ENCODE peak calls at places on chromosomes 13 and 19, in eight cellular contexts. B is PC-9, V is left ventricle myocardium inferior, I is neuronal stem cell, P is adipocyte, N is Caco-2, S is tibial artery, R is IMR-90. E is an unnamed sample.

GRCh38 chr13:44930907-44931676 is 58.2 kb downstream of the NUFIP1 start:
- DNase-seq in B (peak; percentile 77), V (no peak), I (no peak), P (peak; percentile 30), N (no peak), S (no peak), R (no peak), E (no peak)

GRCh38 chr13:99740261-99740979 is 231.1 kb downstream of the ZIC5 start:
- DNase-seq in B (no peak), V (no peak), I (no peak), P (no peak), N (no peak), S (no peak), R (no peak), E (peak; percentile 3)

GRCh38 chr19:11480927-11481776 is at the start of gene ELAVL3:
- DNase-seq in B (no peak), V (no peak), I (no peak), P (no peak), N (no peak), S (no peak), R (no peak), E (no peak)

GRCh38 chr13:79796116-79796515 is 315.2 kb downstream of the NDFIP2 start:
- DNase-seq in B (no peak), V (no peak), I (no peak), P (no peak), N (no peak), S (no peak), R (no peak), E (no peak)

GRCh38 chr13:33787051-33787591 is 30.8 kb upstream of the RFC3 start:
- DNase-seq in B (no peak), V (no peak), I (no peak), P (peak; percentile 70), N (no peak), S (no peak), R (no peak), E (peak; percentile 50)

GRCh38 chr19:51325161-51325979 is 13.9 kb downstream of the IGLON5 start:
- DNase-seq in B (no peak), V (no peak), I (no peak), P (no peak), N (no peak), S (no peak), R (no peak), E (no peak)

GRCh38 chr19:41888926-41889325 is 5.9 kb downstream of the ARHGEF1 start:
- DNase-seq in B (no peak), V (no peak), I (no peak), P (no peak), N (no peak), S (no peak), R (no peak), E (no peak)

GRCh38 chr13:109708014-109708617 is 78.3 kb downstream of the IRS2 start:
- DNase-seq in B (no peak), V (no peak), I (no peak), P (no peak), N (no peak), S (no peak), R (no peak), E (no peak)

GRCh38 chr19:11860721-11861120 is 12.2 kb downstream of the ZNF439 start:
- DNase-seq in B (no peak), V (no peak), I (no peak), P (no peak), N (no peak), S (no peak), R (no peak), E (no peak)

GRCh38 chr13:78657699-78658629 is 991 bp downstream of the OBI1 start:
- DNase-seq in B (peak; percentile 84), V (no peak), I (peak; percentile 42), P (peak; percentile 55), N (peak; percentile 59), S (no peak), R (peak; percentile 8), E (no peak)

DNA sequence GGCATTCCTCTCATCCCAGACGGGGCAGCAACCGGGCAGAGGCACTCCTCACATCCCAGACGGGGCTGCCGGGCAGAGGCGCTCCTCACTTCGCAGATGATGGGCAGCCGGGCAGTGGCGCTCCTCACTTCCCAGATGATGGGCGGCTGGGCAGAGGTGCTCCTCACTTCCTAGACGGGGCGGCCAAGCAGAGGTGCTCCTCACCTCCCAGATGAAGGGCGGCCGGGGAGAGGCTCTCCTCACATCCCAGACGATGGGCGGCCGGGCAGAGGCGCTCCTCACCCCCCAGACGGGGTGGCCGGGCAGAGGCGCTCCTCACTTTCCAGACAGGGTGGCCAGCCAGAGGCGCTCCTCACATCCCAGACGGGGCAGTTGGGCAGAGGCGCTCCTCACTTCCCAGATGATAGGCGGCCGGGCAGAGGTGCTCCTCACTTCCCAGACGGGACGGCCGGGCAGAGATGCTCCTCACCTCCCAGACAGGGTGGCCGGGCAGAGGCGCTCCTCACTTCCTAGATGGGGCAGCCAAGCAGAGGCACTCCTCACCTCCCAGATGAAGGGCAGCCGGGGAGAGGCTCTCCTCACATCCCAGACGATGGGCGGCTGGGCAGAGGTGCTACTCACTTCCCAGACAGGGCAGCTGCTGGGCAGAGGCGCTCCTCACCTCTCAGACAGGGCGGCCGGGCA is 68.9 kb downstream of the ZNF708 start:
- DNase-seq in B (no peak), V (no peak), I (no peak), P (no peak), N (no peak), S (no peak), R (no peak), E (no peak)
- H3K36me3 ChIP-seq in B (no peaks in the 10 kb centered on the region), V (no peaks in the 10 kb centered on the region), I (no peaks in the 10 kb centered on the region), P (no peaks in the 10 kb centered on the region), N (no peaks in the 10 kb centered on the region), S (no peaks in the 10 kb centered on the region), R (no peaks in the 10 kb centered on the region), E (no peaks in the 10 kb centered on the region)

GRCh38 chr19:38662508-38663155 is 15.2 kb downstream of the ACTN4 start:
- DNase-seq in B (no peak), V (no peak), I (no peak), P (no peak), N (no peak), S (no peak), R (no peak), E (no peak)
- H3K4me3 ChIP-seq in B (peak overlapping the region; percentile 21), V (peak overlapping the region; percentile 48), I (no peak overlapping the region), P (no peak overlapping the region), N (no peak overlapping the region), S (peak overlapping the region; percentile 30), R (no peak overlapping the region), E (no peak overlapping the region)

GRCh38 chr19:56423985-56424353 is 19.8 kb downstream of the ZNF583 start:
- DNase-seq in B (no peak), V (no peak), I (no peak), P (no peak), N (no peak), S (no peak), R (no peak), E (no peak)

GRCh38 chr19:56423276-56423984 is 19.3 kb downstream of the ZNF583 start:
- DNase-seq in B (no peak), V (no peak), I (no peak), P (no peak), N (no peak), S (no peak), R (no peak), E (no peak)
- H3K9me3 ChIP-seq in B (peaks cover 90% of the 10 kb centered on the region), V (peaks cover 100% of the 10 kb centered on the region), I (peaks cover 22% of the 10 kb centered on the region), P (peaks cover 100% of the 10 kb centered on the region), N (peaks cover 76% of the 10 kb centered on the region), S (peaks cover 100% of the 10 kb centered on the region), R (peaks cover 61% of the 10 kb centered on the region), E (peaks cover 68% of the 10 kb centered on the region)

DNA sequence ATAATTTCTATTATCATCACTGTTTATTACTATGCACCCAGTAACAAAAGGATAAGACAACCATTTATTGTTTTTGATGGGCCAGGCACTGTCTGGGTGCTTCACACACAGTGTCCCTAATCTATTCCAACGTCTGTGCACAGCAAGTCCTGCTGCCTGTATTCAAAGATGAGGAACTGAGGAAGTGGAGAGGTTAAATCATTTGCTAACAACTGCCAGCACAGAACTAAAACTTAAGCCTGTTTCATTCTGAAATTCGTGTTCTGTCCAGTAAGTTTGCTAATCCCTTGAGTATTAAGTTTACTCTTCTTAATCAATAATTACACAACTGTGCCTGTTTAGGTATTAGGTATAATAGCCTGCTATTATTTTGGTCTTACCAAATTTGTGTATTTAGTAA is 41.9 kb downstream of the TEX26 start:
- DNase-seq in B (no peak), V (no peak), I (no peak), P (no peak), N (no peak), S (no peak), R (no peak), E (no peak)
- H3K36me3 ChIP-seq in B (no peaks in the 10 kb centered on the region), V (no peaks in the 10 kb centered on the region), I (no peaks in the 10 kb centered on the region), P (no peaks in the 10 kb centered on the region), N (no peaks in the 10 kb centered on the region), S (no peaks in the 10 kb centered on the region), R (no peaks in the 10 kb centered on the region), E (no peaks in the 10 kb centered on the region)

DNA sequence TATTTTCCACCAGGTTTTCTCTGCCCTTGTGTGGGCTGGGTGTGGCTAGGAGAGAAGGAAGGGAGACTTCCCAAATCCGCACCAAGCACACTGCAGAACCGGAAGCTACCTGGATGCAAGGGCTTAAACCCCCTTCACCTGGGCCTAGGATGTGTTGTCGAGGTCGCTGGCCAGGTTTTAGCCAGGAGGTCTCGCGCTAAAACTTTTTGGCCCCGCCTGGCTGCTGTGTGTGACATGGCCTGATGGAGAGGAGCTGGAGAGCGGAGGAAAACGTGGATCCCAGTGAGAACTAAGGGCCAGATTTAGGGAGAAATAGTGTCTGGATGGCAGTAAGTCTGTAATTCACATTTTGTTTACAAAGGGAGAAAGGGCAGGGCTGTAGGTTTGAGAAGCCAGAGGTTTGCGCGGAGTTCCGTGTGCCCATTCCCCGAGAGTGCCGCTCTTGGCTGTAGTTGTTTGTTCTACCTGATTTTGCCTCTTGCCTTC is 3.1 kb upstream of the TSHZ3 start:
- DNase-seq in B (no peak), V (no peak), I (no peak), P (no peak), N (no peak), S (no peak), R (no peak), E (no peak)
- H3K4me3 ChIP-seq in B (no peak overlapping the region), V (peak overlapping the region; percentile 96), I (no peak overlapping the region), P (peak overlapping the region; percentile 90), N (no peak overlapping the region), S (no peak overlapping the region), R (peak overlapping the region; percentile 93), E (no peak overlapping the region)

GRCh38 chr13:38046049-38046376 is 176.4 kb upstream of the TRPC4 start:
- DNase-seq in B (no peak), V (no peak), I (no peak), P (no peak), N (no peak), S (no peak), R (no peak), E (no peak)
- H3K9me3 ChIP-seq in B (no peaks in the 10 kb centered on the region), V (no peaks in the 10 kb centered on the region), I (no peaks in the 10 kb centered on the region), P (no peaks in the 10 kb centered on the region), N (no peaks in the 10 kb centered on the region), S (peaks cover 8% of the 10 kb centered on the region), R (no peaks in the 10 kb centered on the region), E (peaks cover 8% of the 10 kb centered on the region)

DNA sequence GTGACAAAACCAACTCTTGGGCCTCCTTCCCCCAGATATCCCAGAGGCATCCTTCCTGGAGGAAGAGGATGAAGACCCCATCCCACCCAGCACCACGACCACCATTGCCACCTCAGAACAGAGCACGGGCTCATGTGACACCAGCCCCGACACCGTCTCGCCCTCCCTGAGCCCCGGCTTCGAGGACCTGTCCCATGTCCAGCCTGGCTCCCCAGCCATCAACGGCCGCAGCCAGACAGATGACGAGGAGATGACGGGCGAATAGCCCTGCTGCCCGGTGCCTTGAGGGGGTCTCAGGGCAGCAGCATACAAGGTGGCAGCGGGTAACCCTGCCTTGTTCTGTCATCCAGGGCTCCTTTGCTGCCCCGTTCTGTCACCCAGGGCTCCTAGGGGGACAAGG is 3.3 kb upstream of the UBA52 start:
- DNase-seq in B (no peak), V (no peak), I (no peak), P (no peak), N (no peak), S (no peak), R (no peak), E (no peak)
- H3K36me3 ChIP-seq in B (peaks cover 23% of the 10 kb centered on the region), V (peaks cover 67% of the 10 kb centered on the region), I (peaks cover 42% of the 10 kb centered on the region), P (peaks cover 65% of the 10 kb centered on the region), N (peaks cover 2% of the 10 kb centered on the region), S (peaks cover 50% of the 10 kb centered on the region), R (peaks cover 49% of the 10 kb centered on the region), E (peaks cover 65% of the 10 kb centered on the region)